ENCODE peak calls at places on chromosomes 3 and 15, in five cellular contexts. K is fibroblast of villous mesenchyme; Z is astrocyte of the spinal cord; E is activated CD8-positive, alpha-beta memory T cell treated with anti-CD3 and anti-CD28 coated beads, Interleukin-2, amount 50 U/mL, for 4 hours; A is GM23248. R is an unnamed sample.

GRCh38 chr3:70620367-70620766 is 307.9 kb upstream of the MDFIC2 start:
- DNase-seq in K (no peak), Z (no peak), E (no peak), A (no peak), R (no peak)

GRCh38 chr15:27070816-27071215 is 99.8 kb downstream of the GABRG3 start:
- DNase-seq in K (no peak), Z (no peak), E (no peak), A (no peak), R (no peak)

GRCh38 chr15:79615754-79616153 is 183.6 kb downstream of the MINAR1 start:
- DNase-seq in K (no peak), Z (no peak), E (no peak), A (no peak), R (no peak)

GRCh38 chr15:89406756-89407650 is 72.4 kb upstream of the POLG start:
- DNase-seq in K (no peak), Z (no peak), E (no peak), A (peak; percentile 21), R (no peak)

GRCh38 chr3:149501524-149501923 is 27.0 kb downstream of the TM4SF4 start:
- DNase-seq in K (peak; percentile 20), Z (peak; percentile 93), E (no peak), A (peak; percentile 97), R (no peak)

GRCh38 chr15:75981149-75981815 is 30.9 kb downstream of the NRG4 start:
- DNase-seq in K (no peak), Z (no peak), E (no peak), A (no peak), R (no peak)

GRCh38 chr3:118262800-118263402 is 771.7 kb downstream of the IGSF11 start:
- DNase-seq in K (no peak), Z (no peak), E (no peak), A (no peak), R (no peak)

GRCh38 chr3:124639406-124640237 is 90.6 kb upstream of the UMPS start:
- DNase-seq in K (no peak), Z (no peak), E (no peak), A (no peak), R (peak; percentile 59)

GRCh38 chr3:113890256-113890900 is 51.8 kb downstream of the GRAMD1C start:
- DNase-seq in K (no peak), Z (no peak), E (no peak), A (no peak), R (no peak)

GRCh38 chr3:112470791-112471190 is 28.5 kb downstream of the BTLA start:
- DNase-seq in K (no peak), Z (peak; percentile 81), E (no peak), A (peak; percentile 54), R (no peak)

GRCh38 chr3:123636431-123636841 is 51.6 kb upstream of the HACD2 start:
- DNase-seq in K (peak; percentile 63), Z (no peak), E (no peak), A (no peak), R (no peak)

GRCh38 chr3:73472429-73472828 is 152.3 kb downstream of the PDZRN3 start:
- DNase-seq in K (no peak), Z (no peak), E (no peak), A (no peak), R (no peak)

GRCh38 chr15:23415321-23415865 is 31.6 kb downstream of the GOLGA6L2 start:
- DNase-seq in K (no peak), Z (no peak), E (no peak), A (no peak), R (no peak)

GRCh38 chr15:25469377-25469776 is 30.6 kb upstream of the UBE3A start:
- DNase-seq in K (no peak), Z (no peak), E (no peak), A (no peak), R (no peak)

GRCh38 chr15:77866186-77866585 is 211.3 kb downstream of the TBC1D2B start:
- DNase-seq in K (no peak), Z (no peak), E (no peak), A (no peak), R (no peak)